ENCODE peak calls at places on chromosomes 13 and 19, in seven cellular contexts. One of them, this sample, is unnamed.
A peak's percentile ranks its signal among the peaks of the same experiment; 100 is the strongest.

GRCh38 chr19:801030-801860 is 4.0 kb downstream of the PTBP1 start:
- DNase-seq in HCT116: no peak
- DNase-seq in H1: no peak
- DNase-seq in GM12878: no peak
- DNase-seq in K562: peak; percentile 17
- DNase-seq in Panc1: no peak
- DNase-seq in SK-N-SH: peak; percentile 80
- DNase-seq in this sample: no peak

GRCh38 chr13:107277911-107278310 is 710.0 kb upstream of the ARGLU1 start:
- DNase-seq in HCT116: no peak
- DNase-seq in H1: no peak
- DNase-seq in GM12878: no peak
- DNase-seq in K562: no peak
- DNase-seq in Panc1: no peak
- DNase-seq in SK-N-SH: no peak
- DNase-seq in this sample: no peak

GRCh38 chr19:31499826-31500539 is 150.7 kb upstream of the TSHZ3 start:
- DNase-seq in HCT116: no peak
- DNase-seq in H1: no peak
- DNase-seq in GM12878: no peak
- DNase-seq in K562: no peak
- DNase-seq in Panc1: no peak
- DNase-seq in SK-N-SH: no peak
- DNase-seq in this sample: no peak

GRCh38 chr19:4139614-4140236 is 13.7 kb upstream of the CREB3L3 start:
- DNase-seq in HCT116: peak; percentile 71
- DNase-seq in H1: peak; percentile 21
- DNase-seq in GM12878: peak; percentile 48
- DNase-seq in K562: peak; percentile 82
- DNase-seq in Panc1: peak; percentile 52
- DNase-seq in SK-N-SH: peak; percentile 82
- DNase-seq in this sample: peak; percentile 58

GRCh38 chr13:35255241-35255640 is 221.2 kb downstream of the MAB21L1 start:
- DNase-seq in HCT116: no peak
- DNase-seq in H1: no peak
- DNase-seq in GM12878: no peak
- DNase-seq in K562: no peak
- DNase-seq in Panc1: no peak
- DNase-seq in SK-N-SH: no peak
- DNase-seq in this sample: no peak

GRCh38 chr13:40152145-40152544 is 496.7 kb downstream of the COG6 start:
- DNase-seq in HCT116: peak; percentile 54
- DNase-seq in H1: no peak
- DNase-seq in GM12878: no peak
- DNase-seq in K562: no peak
- DNase-seq in Panc1: no peak
- DNase-seq in SK-N-SH: no peak
- DNase-seq in this sample: no peak

GRCh38 chr13:23558675-23559536 is 11.3 kb upstream of the TNFRSF19 start:
- DNase-seq in HCT116: peak; percentile 10
- DNase-seq in H1: no peak
- DNase-seq in GM12878: no peak
- DNase-seq in K562: no peak
- DNase-seq in Panc1: no peak
- DNase-seq in SK-N-SH: peak; percentile 31
- DNase-seq in this sample: peak; percentile 97

GRCh38 chr19:10887616-10888367 is 16.4 kb downstream of the CARM1 start:
- DNase-seq in HCT116: no peak
- DNase-seq in H1: no peak
- DNase-seq in GM12878: no peak
- DNase-seq in K562: no peak
- DNase-seq in Panc1: no peak
- DNase-seq in SK-N-SH: no peak
- DNase-seq in this sample: no peak

GRCh38 chr13:46165485-46166220 is 16.3 kb downstream of the LCP1 start:
- DNase-seq in HCT116: no peak
- DNase-seq in H1: no peak
- DNase-seq in GM12878: peak; percentile 84
- DNase-seq in K562: no peak
- DNase-seq in Panc1: no peak
- DNase-seq in SK-N-SH: no peak
- DNase-seq in this sample: no peak

GRCh38 chr13:92097337-92097903 is 699.0 kb downstream of the GPC5 start:
- DNase-seq in HCT116: no peak
- DNase-seq in H1: no peak
- DNase-seq in GM12878: no peak
- DNase-seq in K562: no peak
- DNase-seq in Panc1: no peak
- DNase-seq in SK-N-SH: no peak
- DNase-seq in this sample: no peak

GRCh38 chr19:8224394-8225145 is 15.4 kb downstream of the CERS4 start:
- DNase-seq in HCT116: no peak
- DNase-seq in H1: no peak
- DNase-seq in GM12878: no peak
- DNase-seq in K562: no peak
- DNase-seq in Panc1: no peak
- DNase-seq in SK-N-SH: no peak
- DNase-seq in this sample: no peak

GRCh38 chr13:98959299-98959698 is 18.6 kb downstream of the DOCK9 start:
- DNase-seq in HCT116: no peak
- DNase-seq in H1: no peak
- DNase-seq in GM12878: no peak
- DNase-seq in K562: no peak
- DNase-seq in Panc1: no peak
- DNase-seq in SK-N-SH: no peak
- DNase-seq in this sample: no peak

GRCh38 chr13:30145709-30146367 is 161.5 kb downstream of the KATNAL1 start:
- DNase-seq in HCT116: no peak
- DNase-seq in H1: no peak
- DNase-seq in GM12878: peak; percentile 87
- DNase-seq in K562: no peak
- DNase-seq in Panc1: no peak
- DNase-seq in SK-N-SH: no peak
- DNase-seq in this sample: no peak
- TF ChIP-seq SIN3A in HCT116: no peak
- TF ChIP-seq SIN3A in H1: no peak
- TF ChIP-seq SIN3A in GM12878: no peak
- TF ChIP-seq SIN3A in K562: no peak
- TF ChIP-seq SIN3A in Panc1: no peak
- TF ChIP-seq SIN3A in SK-N-SH: no peak
- TF ChIP-seq SIN3A in this sample: no peak

GRCh38 chr13:49679244-49679643 is 12.0 kb downstream of the EBPL start:
- DNase-seq in HCT116: no peak
- DNase-seq in H1: no peak
- DNase-seq in GM12878: no peak
- DNase-seq in K562: no peak
- DNase-seq in Panc1: no peak
- DNase-seq in SK-N-SH: no peak
- DNase-seq in this sample: peak; percentile 39

GRCh38 chr13:49683489-49683888 is 7.8 kb downstream of the EBPL start:
- DNase-seq in HCT116: no peak
- DNase-seq in H1: no peak
- DNase-seq in GM12878: no peak
- DNase-seq in K562: no peak
- DNase-seq in Panc1: no peak
- DNase-seq in SK-N-SH: no peak
- DNase-seq in this sample: no peak

GRCh38 chr13:49676581-49677298 is 14.5 kb downstream of the EBPL start:
- DNase-seq in HCT116: no peak
- DNase-seq in H1: no peak
- DNase-seq in GM12878: no peak
- DNase-seq in K562: no peak
- DNase-seq in Panc1: no peak
- DNase-seq in SK-N-SH: no peak
- DNase-seq in this sample: no peak

GRCh38 chr13:49678172-49678914 is 12.9 kb downstream of the EBPL start:
- DNase-seq in HCT116: no peak
- DNase-seq in H1: no peak
- DNase-seq in GM12878: no peak
- DNase-seq in K562: no peak
- DNase-seq in Panc1: no peak
- DNase-seq in SK-N-SH: no peak
- DNase-seq in this sample: no peak

DNA sequence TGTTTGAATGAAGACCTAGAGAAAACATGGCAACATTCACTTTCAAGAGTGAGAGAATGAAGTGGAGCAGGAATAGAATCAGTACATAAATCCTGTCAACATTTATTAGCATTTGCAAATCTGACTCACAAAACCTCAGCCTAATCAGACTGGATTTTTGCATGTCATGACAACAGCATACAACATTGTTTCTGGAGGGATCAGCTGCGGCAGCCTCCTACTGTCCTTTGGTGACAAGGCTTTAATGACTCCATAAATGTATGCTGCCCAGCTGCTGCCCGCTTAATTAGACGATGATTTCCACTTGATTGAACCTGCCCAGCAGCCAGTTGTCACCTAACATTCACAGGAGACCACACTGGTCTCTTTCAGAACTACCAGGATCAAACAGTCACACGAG is 9.4 kb downstream of the EBPL start:
- DNase-seq in HCT116: no peak
- DNase-seq in H1: no peak
- DNase-seq in GM12878: no peak
- DNase-seq in K562: no peak
- DNase-seq in Panc1: no peak
- DNase-seq in SK-N-SH: no peak
- DNase-seq in this sample: no peak
- TF ChIP-seq SIN3A in HCT116: no peak
- TF ChIP-seq SIN3A in H1: no peak
- TF ChIP-seq SIN3A in GM12878: no peak
- TF ChIP-seq SIN3A in K562: no peak
- TF ChIP-seq SIN3A in Panc1: no peak
- TF ChIP-seq SIN3A in SK-N-SH: no peak
- TF ChIP-seq SIN3A in this sample: no peak

DNA sequence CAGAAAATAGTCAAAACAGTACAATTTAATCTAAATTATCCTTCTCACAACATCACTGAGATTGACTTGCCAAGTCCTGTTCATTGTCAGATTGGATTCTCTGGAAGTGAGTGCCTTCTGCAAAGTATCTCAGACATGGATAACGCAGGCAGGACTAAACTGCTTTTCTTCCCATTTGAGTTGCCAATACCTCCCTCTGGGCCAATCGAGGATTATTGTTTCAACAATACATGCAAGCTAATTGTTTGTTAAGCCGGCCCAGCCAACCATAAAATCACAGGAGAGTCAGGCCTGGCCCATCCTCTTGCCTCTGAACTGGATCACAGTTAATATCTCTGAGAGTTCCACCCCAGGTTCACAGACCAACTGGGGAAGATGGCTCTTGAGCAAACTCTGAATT is 240.0 kb downstream of the ENOX1 start:
- DNase-seq in HCT116: no peak
- DNase-seq in H1: no peak
- DNase-seq in GM12878: no peak
- DNase-seq in K562: no peak
- DNase-seq in Panc1: no peak
- DNase-seq in SK-N-SH: no peak
- DNase-seq in this sample: no peak
- TF ChIP-seq SIN3A in HCT116: no peak
- TF ChIP-seq SIN3A in H1: no peak
- TF ChIP-seq SIN3A in GM12878: no peak
- TF ChIP-seq SIN3A in K562: no peak
- TF ChIP-seq SIN3A in Panc1: no peak
- TF ChIP-seq SIN3A in SK-N-SH: no peak
- TF ChIP-seq SIN3A in this sample: no peak

GRCh38 chr13:60431108-60431700 is 34.2 kb downstream of the TDRD3 start:
- DNase-seq in HCT116: peak; percentile 46
- DNase-seq in H1: no peak
- DNase-seq in GM12878: peak; percentile 61
- DNase-seq in K562: peak; percentile 16
- DNase-seq in Panc1: peak; percentile 30
- DNase-seq in SK-N-SH: peak; percentile 36
- DNase-seq in this sample: peak; percentile 47

GRCh38 chr13:60425332-60425731 is 28.3 kb downstream of the TDRD3 start:
- DNase-seq in HCT116: no peak
- DNase-seq in H1: no peak
- DNase-seq in GM12878: no peak
- DNase-seq in K562: no peak
- DNase-seq in Panc1: no peak
- DNase-seq in SK-N-SH: no peak
- DNase-seq in this sample: no peak

GRCh38 chr13:60426075-60426474 is 29.1 kb downstream of the TDRD3 start:
- DNase-seq in HCT116: no peak
- DNase-seq in H1: no peak
- DNase-seq in GM12878: no peak
- DNase-seq in K562: no peak
- DNase-seq in Panc1: no peak
- DNase-seq in SK-N-SH: no peak
- DNase-seq in this sample: no peak

GRCh38 chr13:60427285-60427684 is 30.3 kb downstream of the TDRD3 start:
- DNase-seq in HCT116: no peak
- DNase-seq in H1: no peak
- DNase-seq in GM12878: peak; percentile 46
- DNase-seq in K562: no peak
- DNase-seq in Panc1: no peak
- DNase-seq in SK-N-SH: no peak
- DNase-seq in this sample: no peak
- TF ChIP-seq SIN3A in HCT116: no peak
- TF ChIP-seq SIN3A in H1: no peak
- TF ChIP-seq SIN3A in GM12878: no peak
- TF ChIP-seq SIN3A in K562: no peak
- TF ChIP-seq SIN3A in Panc1: no peak
- TF ChIP-seq SIN3A in SK-N-SH: no peak
- TF ChIP-seq SIN3A in this sample: no peak

DNA sequence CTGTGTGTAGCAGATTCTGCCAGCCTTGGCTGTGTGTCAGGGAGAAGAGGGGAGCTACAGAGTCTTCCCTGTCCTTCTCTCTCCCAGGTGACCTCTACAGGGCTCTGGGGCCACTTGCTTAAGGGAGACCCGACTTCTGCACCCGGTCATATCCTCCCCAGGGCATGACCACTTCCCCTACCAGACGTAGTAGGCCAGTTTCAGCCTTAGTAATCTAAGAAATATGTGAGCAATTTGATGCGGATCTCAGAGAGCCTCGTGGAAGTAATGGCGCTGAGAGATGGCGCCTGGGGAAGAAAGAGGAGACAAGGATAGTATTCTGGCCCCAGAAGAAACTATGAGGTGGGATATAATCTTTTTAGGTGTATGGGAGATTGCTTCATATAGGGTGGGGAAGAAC is 41.9 kb downstream of the NFIX start:
- DNase-seq in HCT116: no peak
- DNase-seq in H1: no peak
- DNase-seq in GM12878: no peak
- DNase-seq in K562: no peak
- DNase-seq in Panc1: no peak
- DNase-seq in SK-N-SH: no peak
- DNase-seq in this sample: no peak
- TF ChIP-seq SIN3A in HCT116: no peak
- TF ChIP-seq SIN3A in H1: no peak
- TF ChIP-seq SIN3A in GM12878: no peak
- TF ChIP-seq SIN3A in K562: no peak
- TF ChIP-seq SIN3A in Panc1: no peak
- TF ChIP-seq SIN3A in SK-N-SH: no peak
- TF ChIP-seq SIN3A in this sample: no peak